ENCODE peak calls at places on chromosome 1, in six cellular contexts. One of them, this sample, is unnamed.

GRCh38 chr1:61160526-61160925 is 78.2 kb downstream of the NFIA start:
- DNase-seq in CD8-positive, alpha-beta T cell: no peak
- DNase-seq in bronchial epithelial cell: peak
- DNase-seq in sigmoid colon: no peak
- DNase-seq in ovary: no peak
- DNase-seq in psoas muscle: no peak
- DNase-seq in this sample: no peak

GRCh38 chr1:208231929-208232360 is 12.2 kb downstream of the PLXNA2 start:
- DNase-seq in CD8-positive, alpha-beta T cell: no peak
- DNase-seq in bronchial epithelial cell: peak
- DNase-seq in ovary: no peak
- DNase-seq in sigmoid colon: no peak
- DNase-seq in psoas muscle: no peak
- DNase-seq in this sample: no peak

GRCh38 chr1:211928222-211928856 is 97.8 kb upstream of the LPGAT1 start:
- DNase-seq in psoas muscle: no peak
- DNase-seq in ovary: no peak
- DNase-seq in bronchial epithelial cell: peak
- DNase-seq in CD8-positive, alpha-beta T cell: no peak
- DNase-seq in sigmoid colon: no peak
- DNase-seq in this sample: no peak

GRCh38 chr1:203264052-203264501 is 34.6 kb upstream of the CHIT1 start:
- DNase-seq in bronchial epithelial cell: peak
- DNase-seq in psoas muscle: no peak
- DNase-seq in CD8-positive, alpha-beta T cell: no peak
- DNase-seq in sigmoid colon: peak
- DNase-seq in ovary: no peak
- DNase-seq in this sample: no peak

GRCh38 chr1:16275591-16275990 is 38.6 kb upstream of the CPLANE2 start:
- DNase-seq in CD8-positive, alpha-beta T cell: no peak
- DNase-seq in psoas muscle: no peak
- DNase-seq in ovary: no peak
- DNase-seq in sigmoid colon: no peak
- DNase-seq in bronchial epithelial cell: no peak
- DNase-seq in this sample: no peak

GRCh38 chr1:114353233-114353632 is 157.8 kb downstream of the TRIM33 start:
- DNase-seq in sigmoid colon: peak
- DNase-seq in psoas muscle: peak
- DNase-seq in bronchial epithelial cell: peak
- DNase-seq in ovary: peak
- DNase-seq in CD8-positive, alpha-beta T cell: no peak
- DNase-seq in this sample: no peak

GRCh38 chr1:182995894-182996293 is 27.3 kb upstream of the LAMC1 start:
- DNase-seq in ovary: no peak
- DNase-seq in bronchial epithelial cell: no peak
- DNase-seq in CD8-positive, alpha-beta T cell: no peak
- DNase-seq in sigmoid colon: no peak
- DNase-seq in psoas muscle: no peak
- DNase-seq in this sample: peak

GRCh38 chr1:206672011-206672688 is 12.6 kb upstream of the MAPKAPK2 start:
- DNase-seq in ovary: no peak
- DNase-seq in psoas muscle: no peak
- DNase-seq in CD8-positive, alpha-beta T cell: no peak
- DNase-seq in sigmoid colon: no peak
- DNase-seq in bronchial epithelial cell: no peak
- DNase-seq in this sample: no peak

GRCh38 chr1:76040327-76040868 is 34.1 kb upstream of the ST6GALNAC3 start:
- DNase-seq in bronchial epithelial cell: no peak
- DNase-seq in CD8-positive, alpha-beta T cell: no peak
- DNase-seq in ovary: no peak
- DNase-seq in psoas muscle: no peak
- DNase-seq in sigmoid colon: no peak
- DNase-seq in this sample: no peak

GRCh38 chr1:224739997-224740687 is 124.0 kb downstream of the CNIH3 start:
- DNase-seq in bronchial epithelial cell: no peak
- DNase-seq in psoas muscle: no peak
- DNase-seq in sigmoid colon: no peak
- DNase-seq in CD8-positive, alpha-beta T cell: no peak
- DNase-seq in ovary: no peak
- DNase-seq in this sample: no peak

GRCh38 chr1:12159826-12160225 is 7.0 kb upstream of the TNFRSF1B start:
- DNase-seq in bronchial epithelial cell: peak
- DNase-seq in CD8-positive, alpha-beta T cell: peak
- DNase-seq in sigmoid colon: no peak
- DNase-seq in psoas muscle: no peak
- DNase-seq in ovary: no peak
- DNase-seq in this sample: no peak

GRCh38 chr1:151790940-151791651 is 796 bp upstream of the TDRKH start:
- DNase-seq in CD8-positive, alpha-beta T cell: no peak
- DNase-seq in sigmoid colon: no peak
- DNase-seq in ovary: no peak
- DNase-seq in psoas muscle: no peak
- DNase-seq in bronchial epithelial cell: no peak
- DNase-seq in this sample: no peak

GRCh38 chr1:909861-910310 is 13.8 kb upstream of the SAMD11 start:
- DNase-seq in psoas muscle: no peak
- DNase-seq in CD8-positive, alpha-beta T cell: no peak
- DNase-seq in bronchial epithelial cell: no peak
- DNase-seq in ovary: no peak
- DNase-seq in sigmoid colon: peak
- DNase-seq in this sample: no peak

GRCh38 chr1:115211071-115211745 is 121.9 kb upstream of the TSPAN2 start:
- DNase-seq in psoas muscle: no peak
- DNase-seq in bronchial epithelial cell: no peak
- DNase-seq in CD8-positive, alpha-beta T cell: no peak
- DNase-seq in ovary: no peak
- DNase-seq in sigmoid colon: no peak
- DNase-seq in this sample: no peak

GRCh38 chr1:211127166-211127565 is 6.8 kb downstream of the KCNH1 start:
- DNase-seq in psoas muscle: no peak
- DNase-seq in bronchial epithelial cell: no peak
- DNase-seq in CD8-positive, alpha-beta T cell: no peak
- DNase-seq in sigmoid colon: no peak
- DNase-seq in ovary: no peak
- DNase-seq in this sample: no peak

GRCh38 chr1:218350909-218351616 is 5.9 kb downstream of the TGFB2 start:
- DNase-seq in CD8-positive, alpha-beta T cell: no peak
- DNase-seq in bronchial epithelial cell: peak
- DNase-seq in psoas muscle: no peak
- DNase-seq in sigmoid colon: no peak
- DNase-seq in ovary: no peak
- DNase-seq in this sample: no peak

GRCh38 chr1:84884671-84885389 is 8.2 kb downstream of the LPAR3 start:
- DNase-seq in ovary: no peak
- DNase-seq in psoas muscle: no peak
- DNase-seq in sigmoid colon: no peak
- DNase-seq in bronchial epithelial cell: peak
- DNase-seq in CD8-positive, alpha-beta T cell: no peak
- DNase-seq in this sample: no peak

GRCh38 chr1:234722904-234723588 is 113.1 kb upstream of the IRF2BP2 start:
- DNase-seq in sigmoid colon: peak
- DNase-seq in psoas muscle: peak
- DNase-seq in bronchial epithelial cell: peak
- DNase-seq in CD8-positive, alpha-beta T cell: peak
- DNase-seq in ovary: peak
- DNase-seq in this sample: peak

GRCh38 chr1:160682983-160683886 is 28.4 kb downstream of the CD48 start:
- DNase-seq in bronchial epithelial cell: peak
- DNase-seq in sigmoid colon: no peak
- DNase-seq in ovary: no peak
- DNase-seq in psoas muscle: no peak
- DNase-seq in CD8-positive, alpha-beta T cell: no peak
- DNase-seq in this sample: peak

GRCh38 chr1:32127780-32128179 is 19.9 kb downstream of the KPNA6 start:
- DNase-seq in ovary: no peak
- DNase-seq in CD8-positive, alpha-beta T cell: no peak
- DNase-seq in bronchial epithelial cell: no peak
- DNase-seq in psoas muscle: no peak
- DNase-seq in sigmoid colon: no peak
- DNase-seq in this sample: no peak
- TF ChIP-seq CTCF in ovary: no peak
- TF ChIP-seq CTCF in CD8-positive, alpha-beta T cell: no peak
- TF ChIP-seq CTCF in bronchial epithelial cell: no peak
- TF ChIP-seq CTCF in psoas muscle: peak
- TF ChIP-seq CTCF in sigmoid colon: no peak
- TF ChIP-seq CTCF in this sample: no peak

GRCh38 chr1:149844650-149845255 is 54.6 kb upstream of the BOLA1 start:
- DNase-seq in psoas muscle: no peak
- DNase-seq in ovary: no peak
- DNase-seq in bronchial epithelial cell: no peak
- DNase-seq in CD8-positive, alpha-beta T cell: no peak
- DNase-seq in sigmoid colon: no peak
- DNase-seq in this sample: no peak
- H3K4me3 ChIP-seq in psoas muscle: peak
- H3K4me3 ChIP-seq in ovary: no peak
- H3K4me3 ChIP-seq in bronchial epithelial cell: no peak
- H3K4me3 ChIP-seq in CD8-positive, alpha-beta T cell: peak
- H3K4me3 ChIP-seq in sigmoid colon: no peak
- H3K4me3 ChIP-seq in this sample: no peak

GRCh38 chr1:112674986-112675727 is 698 bp downstream of the MOV10 start:
- DNase-seq in bronchial epithelial cell: no peak
- DNase-seq in sigmoid colon: peak
- DNase-seq in CD8-positive, alpha-beta T cell: peak
- DNase-seq in psoas muscle: peak
- DNase-seq in ovary: peak
- DNase-seq in this sample: no peak
- TF ChIP-seq CTCF in bronchial epithelial cell: peak
- TF ChIP-seq CTCF in sigmoid colon: no peak
- TF ChIP-seq CTCF in CD8-positive, alpha-beta T cell: no peak
- TF ChIP-seq CTCF in psoas muscle: peak
- TF ChIP-seq CTCF in ovary: no peak
- TF ChIP-seq CTCF in this sample: no peak

GRCh38 chr1:192802406-192802805 is 6.4 kb upstream of the RGS2 start:
- DNase-seq in psoas muscle: no peak
- DNase-seq in bronchial epithelial cell: peak
- DNase-seq in CD8-positive, alpha-beta T cell: no peak
- DNase-seq in ovary: no peak
- DNase-seq in sigmoid colon: no peak
- DNase-seq in this sample: no peak

GRCh38 chr1:192797845-192798244 is 11.0 kb upstream of the RGS2 start:
- DNase-seq in psoas muscle: no peak
- DNase-seq in sigmoid colon: no peak
- DNase-seq in CD8-positive, alpha-beta T cell: no peak
- DNase-seq in ovary: no peak
- DNase-seq in bronchial epithelial cell: no peak
- DNase-seq in this sample: no peak

GRCh38 chr1:192797143-192797542 is 11.7 kb upstream of the RGS2 start:
- DNase-seq in sigmoid colon: no peak
- DNase-seq in ovary: no peak
- DNase-seq in bronchial epithelial cell: no peak
- DNase-seq in psoas muscle: no peak
- DNase-seq in CD8-positive, alpha-beta T cell: no peak
- DNase-seq in this sample: no peak

GRCh38 chr1:192803501-192803900 is 5.3 kb upstream of the RGS2 start:
- DNase-seq in bronchial epithelial cell: no peak
- DNase-seq in psoas muscle: no peak
- DNase-seq in sigmoid colon: no peak
- DNase-seq in CD8-positive, alpha-beta T cell: no peak
- DNase-seq in ovary: no peak
- DNase-seq in this sample: no peak

GRCh38 chr1:192801451-192801850 is 7.4 kb upstream of the RGS2 start:
- DNase-seq in ovary: no peak
- DNase-seq in bronchial epithelial cell: no peak
- DNase-seq in sigmoid colon: no peak
- DNase-seq in CD8-positive, alpha-beta T cell: no peak
- DNase-seq in psoas muscle: no peak
- DNase-seq in this sample: no peak
- H3K4me3 ChIP-seq in ovary: no peak
- H3K4me3 ChIP-seq in bronchial epithelial cell: no peak
- H3K4me3 ChIP-seq in sigmoid colon: no peak
- H3K4me3 ChIP-seq in CD8-positive, alpha-beta T cell: no peak
- H3K4me3 ChIP-seq in psoas muscle: no peak
- H3K4me3 ChIP-seq in this sample: no peak

DNA sequence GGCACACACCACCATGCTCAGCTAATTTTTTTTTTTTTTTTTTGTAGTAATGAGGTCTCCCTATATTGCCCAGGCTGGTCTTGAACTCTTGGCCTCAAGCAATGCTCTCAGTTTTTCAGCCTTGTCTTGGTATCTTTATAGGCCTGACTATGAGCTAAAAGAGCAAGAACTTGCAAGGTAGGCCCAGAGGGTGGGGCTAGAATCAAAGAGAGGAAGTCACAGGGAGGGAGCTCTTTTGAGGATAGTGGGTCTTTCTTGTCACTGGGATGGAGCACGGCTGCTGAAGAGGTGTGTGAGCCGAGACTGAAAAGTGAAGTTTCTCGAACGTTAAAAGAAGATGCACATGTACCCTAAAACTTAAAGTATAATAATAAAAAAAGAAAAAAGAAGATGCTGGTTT is 260.0 kb upstream of the BEND5 start:
- DNase-seq in ovary: no peak
- DNase-seq in psoas muscle: no peak
- DNase-seq in bronchial epithelial cell: no peak
- DNase-seq in CD8-positive, alpha-beta T cell: no peak
- DNase-seq in sigmoid colon: no peak
- DNase-seq in this sample: no peak
- TF ChIP-seq CTCF in ovary: no peak
- TF ChIP-seq CTCF in psoas muscle: no peak
- TF ChIP-seq CTCF in bronchial epithelial cell: no peak
- TF ChIP-seq CTCF in CD8-positive, alpha-beta T cell: no peak
- TF ChIP-seq CTCF in sigmoid colon: no peak
- TF ChIP-seq CTCF in this sample: no peak

GRCh38 chr1:110455151-110455550 is 4.2 kb downstream of the PROK1 start:
- DNase-seq in bronchial epithelial cell: no peak
- DNase-seq in ovary: no peak
- DNase-seq in sigmoid colon: no peak
- DNase-seq in CD8-positive, alpha-beta T cell: no peak
- DNase-seq in psoas muscle: no peak
- DNase-seq in this sample: no peak

GRCh38 chr1:110460253-110461220 is 9.6 kb downstream of the PROK1 start:
- DNase-seq in sigmoid colon: peak
- DNase-seq in bronchial epithelial cell: peak
- DNase-seq in CD8-positive, alpha-beta T cell: peak
- DNase-seq in psoas muscle: peak
- DNase-seq in ovary: peak
- DNase-seq in this sample: peak

GRCh38 chr1:110453829-110454228 is 2.9 kb downstream of the PROK1 start:
- DNase-seq in psoas muscle: no peak
- DNase-seq in CD8-positive, alpha-beta T cell: no peak
- DNase-seq in bronchial epithelial cell: no peak
- DNase-seq in sigmoid colon: no peak
- DNase-seq in ovary: no peak
- DNase-seq in this sample: no peak

GRCh38 chr1:110454328-110454727 is 3.4 kb downstream of the PROK1 start:
- DNase-seq in sigmoid colon: no peak
- DNase-seq in CD8-positive, alpha-beta T cell: no peak
- DNase-seq in ovary: no peak
- DNase-seq in psoas muscle: no peak
- DNase-seq in bronchial epithelial cell: no peak
- DNase-seq in this sample: no peak

GRCh38 chr1:110457206-110457605 is 6.3 kb downstream of the PROK1 start:
- DNase-seq in ovary: no peak
- DNase-seq in CD8-positive, alpha-beta T cell: no peak
- DNase-seq in psoas muscle: no peak
- DNase-seq in sigmoid colon: no peak
- DNase-seq in bronchial epithelial cell: no peak
- DNase-seq in this sample: no peak
- H3K4me3 ChIP-seq in ovary: no peak
- H3K4me3 ChIP-seq in CD8-positive, alpha-beta T cell: no peak
- H3K4me3 ChIP-seq in psoas muscle: no peak
- H3K4me3 ChIP-seq in sigmoid colon: no peak
- H3K4me3 ChIP-seq in bronchial epithelial cell: no peak
- H3K4me3 ChIP-seq in this sample: no peak